ENCODE peak calls at places on chromosomes 1 and 21, in ten cellular contexts. B is HL-60, N is GM23338, L is transverse colon, W is HCT116, Q is suprapubic skin, H is breast epithelium, A is Panc1, U is spleen, P is GM12891. I is an unnamed sample.

GRCh38 chr1:1794999-1795398 is 16.7 kb upstream of the NADK start:
- DNase-seq in N (peak), A (no peak), L (no peak), W (no peak), P (no peak), Q (no peak), B (no peak), H (no peak), U (no peak), I (no peak)

GRCh38 chr1:204573563-204573925 is 57.3 kb downstream of the MDM4 start:
- DNase-seq in Q (no peak), N (no peak), A (peak), H (no peak), B (no peak), L (no peak), W (no peak), U (no peak), P (no peak), I (no peak)

GRCh38 chr1:188117436-188117835 is 1288.7 kb downstream of the PLA2G4A start:
- DNase-seq in U (no peak), N (no peak), B (no peak), A (no peak), W (no peak), P (no peak), H (no peak), Q (no peak), L (no peak), I (no peak)

GRCh38 chr1:117120774-117121588 is 568 bp downstream of the TRIM45 start:
- DNase-seq in Q (no peak), H (peak), U (no peak), N (peak), W (no peak), L (no peak), A (no peak), P (no peak), B (no peak), I (no peak)

GRCh38 chr1:109668123-109668800 is 405 bp downstream of the GSTM2 start:
- DNase-seq in L (no peak), Q (no peak), H (no peak), N (no peak), U (no peak), P (no peak), W (no peak), A (no peak), B (no peak), I (no peak)

GRCh38 chr1:175757381-175758015 is 14.1 kb upstream of the TNR start:
- DNase-seq in W (peak), H (no peak), Q (no peak), N (peak), B (peak), P (peak), U (no peak), A (peak), L (peak), I (no peak)

GRCh38 chr21:42593007-42593814 is 60.2 kb upstream of the PDE9A start:
- DNase-seq in L (peak), B (no peak), H (peak), U (peak), W (peak), N (peak), P (peak), Q (peak), A (no peak), I (peak)

GRCh38 chr1:162878000-162878596 is 17.1 kb upstream of the CCDC190 start:
- DNase-seq in B (no peak), N (peak), P (no peak), A (no peak), L (peak), U (no peak), W (peak), H (peak), Q (no peak), I (peak)

GRCh38 chr1:10457910-10458309 is 8.1 kb downstream of the CORT start:
- DNase-seq in N (no peak), Q (no peak), B (no peak), H (no peak), L (no peak), P (no peak), U (no peak), A (no peak), W (no peak), I (no peak)

GRCh38 chr1:154534263-154534844 is 24.1 kb downstream of the UBE2Q1 start:
- DNase-seq in P (no peak), Q (no peak), U (no peak), W (peak), B (no peak), H (no peak), N (peak), L (peak), A (no peak), I (peak)

GRCh38 chr1:17016317-17016661 is 4.6 kb upstream of the ATP13A2 start:
- DNase-seq in L (no peak), Q (no peak), B (no peak), H (no peak), P (no peak), N (peak), U (no peak), A (no peak), W (no peak), I (no peak)

GRCh38 chr1:54259546-54259945 is 59.6 kb downstream of the MRPL37 start:
- DNase-seq in H (no peak), A (no peak), N (no peak), Q (no peak), B (no peak), P (no peak), L (no peak), W (no peak), U (no peak), I (no peak)

GRCh38 chr21:35559128-35559831 is 501.0 kb downstream of the SETD4 start:
- DNase-seq in L (no peak), B (no peak), Q (no peak), U (no peak), A (no peak), W (no peak), N (no peak), H (no peak), P (no peak), I (no peak)

GRCh38 chr1:162228586-162228985 is 148.1 kb downstream of the SPATA46 start:
- DNase-seq in B (no peak), P (no peak), W (no peak), L (no peak), H (no peak), A (no peak), Q (no peak), N (no peak), U (no peak), I (no peak)

GRCh38 chr1:113140588-113141446 is 67.8 kb downstream of the LRIG2 start:
- DNase-seq in A (peak), P (peak), N (peak), B (peak), U (no peak), Q (no peak), W (peak), H (peak), L (peak), I (peak)

GRCh38 chr1:222892137-222892763 is 77.4 kb downstream of the DISP1 start:
- DNase-seq in B (no peak), Q (no peak), P (no peak), H (no peak), A (no peak), L (no peak), W (no peak), U (no peak), N (no peak), I (no peak)

GRCh38 chr1:2099871-2100774 is 49.9 kb downstream of the PRKCZ start:
- DNase-seq in H (no peak), P (no peak), B (no peak), L (no peak), A (no peak), W (no peak), U (no peak), Q (no peak), N (no peak), I (no peak)

GRCh38 chr1:41800237-41800902 is 118.4 kb downstream of the HIVEP3 start:
- DNase-seq in N (no peak), L (no peak), B (no peak), W (no peak), U (no peak), P (no peak), Q (no peak), H (no peak), A (no peak), I (no peak)

DNA sequence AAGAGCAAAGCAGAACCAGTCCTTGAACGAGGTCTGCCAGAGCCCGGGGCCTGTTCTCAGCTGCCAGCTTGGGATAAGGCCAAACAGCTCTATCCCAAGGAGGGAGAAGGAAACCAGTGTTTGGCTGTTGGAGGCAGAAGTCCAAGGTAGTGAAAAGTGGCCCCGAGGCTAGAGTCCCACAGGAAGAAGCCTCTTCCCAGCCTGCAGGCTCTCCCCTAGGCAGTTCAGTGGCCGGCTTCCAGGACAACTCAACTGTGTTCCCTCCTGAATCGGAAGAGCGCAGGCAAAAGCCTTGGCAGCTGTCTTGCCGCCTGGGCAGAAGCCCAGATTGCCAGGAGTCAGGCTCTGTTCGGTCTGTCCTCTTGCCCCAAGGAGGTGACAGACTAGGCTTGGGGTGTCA is 19.3 kb downstream of the QSOX1 start:
- DNase-seq in W (no peak), P (no peak), U (peak), H (peak), L (peak), N (no peak), B (no peak), Q (no peak), A (no peak), I (peak)
- TF ChIP-seq POLR2AphosphoS5 in W (no peak), P (no peak), U (peak), H (no peak), L (no peak), N (no peak), B (no peak), Q (no peak), A (no peak), I (peak)

DNA sequence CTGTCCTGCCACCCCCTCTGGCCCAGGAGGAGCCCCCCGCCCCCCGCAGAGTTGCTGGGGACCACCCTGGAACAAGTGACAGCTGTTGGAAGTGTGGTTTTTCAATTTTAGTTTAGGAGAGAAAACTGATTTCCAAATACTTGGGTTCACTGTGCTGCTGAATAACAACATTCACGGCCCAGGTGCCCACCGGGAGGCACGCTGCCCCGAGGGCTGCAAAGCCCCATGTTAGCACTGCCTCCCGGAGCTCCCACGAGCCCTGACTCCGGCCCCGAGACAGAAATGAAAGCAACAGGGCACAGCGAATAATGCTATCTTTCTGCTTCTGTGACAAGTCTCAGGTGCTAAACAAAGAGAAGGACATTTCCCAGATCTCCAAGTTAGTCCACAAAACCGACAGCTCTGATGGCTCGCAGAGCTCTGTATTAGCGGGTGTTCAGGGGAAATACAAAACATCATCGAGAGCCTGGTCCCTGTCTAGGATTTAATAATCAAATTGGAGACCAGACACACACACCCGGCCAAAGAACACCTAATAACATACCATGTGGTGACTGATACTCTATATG is 451.5 kb downstream of the KIF26B start:
- DNase-seq in L (no peak), H (no peak), N (no peak), B (no peak), P (no peak), W (no peak), A (no peak), Q (no peak), U (no peak), I (no peak)
- TF ChIP-seq POLR2AphosphoS5 in L (peak), H (no peak), N (no peak), B (no peak), P (no peak), W (no peak), A (no peak), Q (no peak), U (no peak), I (no peak)

GRCh38 chr1:43348809-43349593 is 9.8 kb upstream of the CDC20 start:
- DNase-seq in B (no peak), N (peak), L (peak), A (peak), H (peak), Q (peak), P (peak), U (peak), W (peak), I (peak)
- TF ChIP-seq POLR2AphosphoS5 in B (no peak), N (peak), L (peak), A (peak), H (peak), Q (no peak), P (peak), U (peak), W (peak), I (peak)

GRCh38 chr21:36749935-36750578 is 51.1 kb downstream of the SIM2 start:
- DNase-seq in B (no peak), U (peak), H (no peak), A (no peak), Q (no peak), W (no peak), L (no peak), P (no peak), N (peak), I (no peak)
- TF ChIP-seq POLR2AphosphoS5 in B (no peak), U (no peak), H (no peak), A (no peak), Q (no peak), W (no peak), L (no peak), P (no peak), N (no peak), I (peak)